ENCODE peak calls at places on chromosomes 4 and X, in ten cellular contexts. P, L, B, K, A, Y, O, M, V and U are unnamed samples.

GRCh38 chr4:83870551-83870950 is 334.6 kb downstream of the GPAT3 start:
- DNase-seq in K (no peak), Y (no peak), P (no peak), M (no peak), B (no peak), A (no peak), O (no peak), V (no peak), L (no peak), U (no peak)

GRCh38 chrX:12434493-12434892 is 296.2 kb downstream of the FRMPD4 start:
- DNase-seq in M (no peak), L (no peak), B (no peak), V (no peak), K (no peak), P (no peak), Y (no peak), A (no peak), O (no peak), U (no peak)

GRCh38 chr4:173666-174314 is 49.5 kb downstream of the ZNF718 start:
- DNase-seq in P (no peak), L (no peak), Y (no peak), K (no peak), M (no peak), V (no peak), A (no peak), O (no peak), B (no peak), U (no peak)

GRCh38 chr4:165364452-165365080 is 14.2 kb upstream of the CPE start:
- DNase-seq in O (no peak), K (no peak), Y (no peak), V (no peak), A (no peak), B (peak; percentile 25), M (no peak), P (peak; percentile 51), L (peak; percentile 77), U (no peak)

GRCh38 chr4:17265139-17265538 is 246.8 kb downstream of the QDPR start:
- DNase-seq in P (no peak), Y (no peak), M (no peak), A (no peak), B (no peak), O (no peak), K (no peak), V (no peak), L (no peak), U (no peak)

GRCh38 chr4:87680271-87680670 is 30.2 kb downstream of the DMP1 start:
- DNase-seq in K (no peak), A (no peak), Y (no peak), L (no peak), M (no peak), O (no peak), V (no peak), B (no peak), P (no peak), U (no peak)

GRCh38 chrX:37686348-37686736 is 751 bp downstream of the XK start:
- DNase-seq in P (no peak), Y (no peak), O (no peak), B (no peak), A (no peak), M (no peak), V (no peak), L (no peak), K (no peak), U (no peak)

GRCh38 chr4:55008166-55009056 is 117.0 kb downstream of the KDR start:
- DNase-seq in K (no peak), V (no peak), M (no peak), B (peak; percentile 5), P (peak; percentile 30), A (no peak), Y (no peak), L (peak; percentile 39), O (no peak), U (peak; percentile 31)

GRCh38 chr4:158259955-158260575 is 49.8 kb downstream of the TMEM144 start:
- DNase-seq in Y (no peak), L (peak; percentile 56), M (no peak), V (no peak), P (peak; percentile 38), K (no peak), B (peak; percentile 60), O (no peak), A (no peak), U (no peak)

GRCh38 chrX:20046270-20046669 is 55.4 kb upstream of the BCLAF3 start:
- DNase-seq in P (no peak), B (no peak), V (no peak), L (no peak), M (no peak), K (no peak), O (no peak), Y (no peak), A (no peak), U (no peak)

GRCh38 chr4:145346081-145346480 is 135.6 kb upstream of the SMAD1 start:
- DNase-seq in Y (no peak), B (no peak), L (no peak), O (no peak), P (no peak), A (no peak), M (no peak), V (no peak), K (no peak), U (no peak)

GRCh38 chrX:145843196-145843595 is 25.6 kb downstream of the SLITRK2 start:
- DNase-seq in V (peak; percentile 37), A (no peak), B (no peak), L (no peak), P (no peak), K (peak; percentile 71), O (no peak), Y (no peak), M (no peak), U (no peak)

GRCh38 chr4:13483142-13484044 is 747 bp downstream of the RAB28 start:
- DNase-seq in M (peak; percentile 28), O (peak; percentile 39), B (peak; percentile 82), Y (no peak), A (peak; percentile 45), V (peak; percentile 71), P (peak; percentile 86), K (peak; percentile 51), L (peak; percentile 63), U (peak; percentile 56)

GRCh38 chr4:57442241-57442640 is 332.1 kb upstream of the IGFBP7 start:
- DNase-seq in O (no peak), L (no peak), B (no peak), K (no peak), M (no peak), P (no peak), A (no peak), Y (no peak), V (no peak), U (peak; percentile 62)

GRCh38 chrX:39814391-39814790 is 283.4 kb downstream of the BCOR start:
- DNase-seq in V (no peak), Y (no peak), K (no peak), L (peak; percentile 51), A (no peak), B (peak; percentile 57), M (no peak), P (no peak), O (no peak), U (peak; percentile 14)